ENCODE peak calls at places on chromosomes 5 and 9, in eight cellular contexts. E is lung; D is occipital lobe; Y is ELF-1; J is left ventricle myocardium superior; A is stimulated activated naive CD8-positive, alpha-beta T cell treated with anti-CD3 and anti-CD28 coated beads, Interleukin-15, Interleukin-2, amounts not matched to agents 100 U/mL and 50 U/mL, for 24 hours; L is endothelial cell of umbilical vein; T is NCI-H1092. B is an unnamed sample.
A peak's percentile ranks its signal among the peaks of the same experiment; 100 is the strongest.

GRCh38 chr5:154487541-154487940 is 9.5 kb upstream of the HAND1 start:
- DNase-seq in E (no peak), D (no peak), Y (no peak), J (no peak), A (peak; percentile 56), L (no peak), T (no peak), B (no peak)

GRCh38 chr5:76672242-76672641 is 43.7 kb upstream of the F2R start:
- DNase-seq in E (no peak), D (no peak), Y (no peak), J (no peak), A (no peak), L (no peak), T (no peak), B (no peak)

GRCh38 chr5:31942546-31942945 is 231.6 kb downstream of the GOLPH3 start:
- DNase-seq in E (no peak), D (no peak), Y (no peak), J (no peak), A (no peak), L (no peak), T (no peak), B (no peak)

GRCh38 chr9:127138444-127138843 is 16.0 kb upstream of the ANGPTL2 start:
- DNase-seq in E (no peak), D (no peak), Y (no peak), J (no peak), A (no peak), L (no peak), T (no peak), B (no peak)

GRCh38 chr5:129271309-129271708 is 176.8 kb downstream of the ISOC1 start:
- DNase-seq in E (no peak), D (no peak), Y (peak; percentile 66), J (no peak), A (no peak), L (peak; percentile 2), T (no peak), B (no peak)

GRCh38 chr5:96146675-96147074 is 185.0 kb upstream of the ELL2 start:
- DNase-seq in E (no peak), D (no peak), Y (no peak), J (no peak), A (no peak), L (peak; percentile 6), T (no peak), B (no peak)

GRCh38 chr9:78714591-78714990 is 417.7 kb downstream of the PSAT1 start:
- DNase-seq in E (no peak), D (no peak), Y (no peak), J (no peak), A (no peak), L (no peak), T (no peak), B (no peak)

GRCh38 chr9:104903609-104904008 is 24.3 kb downstream of the ABCA1 start:
- DNase-seq in E (no peak), D (no peak), Y (peak; percentile 37), J (no peak), A (no peak), L (no peak), T (no peak), B (no peak)

GRCh38 chr5:58261605-58262004 is 198.3 kb downstream of the PLK2 start:
- DNase-seq in E (no peak), D (no peak), Y (no peak), J (no peak), A (no peak), L (no peak), T (no peak), B (no peak)

GRCh38 chr5:161498531-161498930 is 48.0 kb downstream of the GABRB2 start:
- DNase-seq in E (no peak), D (no peak), Y (no peak), J (no peak), A (no peak), L (no peak), T (no peak), B (no peak)

GRCh38 chr9:4620881-4621555 is 41.1 kb upstream of the PLPP6 start:
- DNase-seq in E (no peak), D (no peak), Y (peak; percentile 49), J (no peak), A (no peak), L (peak; percentile 26), T (no peak), B (no peak)

GRCh38 chr5:163401271-163401670 is 36.1 kb upstream of the CCNG1 start:
- DNase-seq in E (no peak), D (no peak), Y (no peak), J (no peak), A (no peak), L (no peak), T (no peak), B (no peak)

GRCh38 chr5:115542076-115542475 is 2.5 kb downstream of the FEM1C start:
- DNase-seq in E (no peak), D (no peak), Y (no peak), J (no peak), A (no peak), L (peak; percentile 51), T (no peak), B (no peak)

GRCh38 chr5:109399092-109399759 is 10.5 kb downstream of the PJA2 start:
- DNase-seq in E (no peak), D (no peak), Y (no peak), J (no peak), A (no peak), L (no peak), T (no peak), B (no peak)

GRCh38 chr5:74251106-74252032 is 389.2 kb downstream of the ENC1 start:
- DNase-seq in E (no peak), D (peak; percentile 45), Y (peak; percentile 75), J (no peak), A (no peak), L (peak; percentile 89), T (no peak), B (no peak)

GRCh38 chr5:127029513-127030258 is 672 bp downstream of the MARCHF3 start:
- DNase-seq in E (peak; percentile 68), D (no peak), Y (peak; percentile 79), J (peak; percentile 56), A (peak; percentile 58), L (peak; percentile 85), T (peak; percentile 36), B (peak; percentile 78)

GRCh38 chr9:4787876-4788275 is 4.9 kb upstream of the RCL1 start:
- DNase-seq in E (no peak), D (no peak), Y (no peak), J (no peak), A (no peak), L (no peak), T (no peak), B (no peak)

GRCh38 chr5:73171495-73171894 is 1.5 kb upstream of the TMEM174 start:
- DNase-seq in E (no peak), D (no peak), Y (no peak), J (no peak), A (no peak), L (no peak), T (no peak), B (no peak)

GRCh38 chr9:124297553-124297905 is 39.8 kb downstream of the NEK6 start:
- DNase-seq in E (peak; percentile 79), D (peak; percentile 29), Y (peak; percentile 96), J (peak; percentile 91), A (no peak), L (peak; percentile 95), T (no peak), B (peak; percentile 87)

GRCh38 chr5:149166128-149166527 is 24.8 kb downstream of the ABLIM3 start:
- DNase-seq in E (no peak), D (no peak), Y (no peak), J (peak; percentile 28), A (no peak), L (no peak), T (no peak), B (no peak)

GRCh38 chr9:122086873-122087272 is 6.2 kb downstream of the TTLL11 start:
- DNase-seq in E (no peak), D (no peak), Y (no peak), J (no peak), A (no peak), L (no peak), T (no peak), B (no peak)

GRCh38 chr9:27184556-27185351 is 75.7 kb downstream of the TEK start:
- DNase-seq in E (no peak), D (no peak), Y (no peak), J (no peak), A (no peak), L (peak; percentile 92), T (no peak), B (no peak)

GRCh38 chr9:125906144-125906543 is 159.0 kb downstream of the PBX3 start:
- DNase-seq in E (no peak), D (no peak), Y (no peak), J (no peak), A (no peak), L (no peak), T (no peak), B (no peak)

GRCh38 chr5:142611154-142611553 is 74.7 kb downstream of the FGF1 start:
- DNase-seq in E (peak; percentile 75), D (peak; percentile 42), Y (peak; percentile 80), J (peak; percentile 80), A (peak; percentile 75), L (peak; percentile 74), T (peak; percentile 48), B (no peak)

GRCh38 chr5:181120761-181121160 is 10.2 kb downstream of the OR2V1 start:
- DNase-seq in E (no peak), D (no peak), Y (no peak), J (no peak), A (no peak), L (no peak), T (no peak), B (no peak)

GRCh38 chr5:52987711-52988329 is 1.3 kb upstream of the ITGA2 start:
- DNase-seq in E (peak; percentile 39), D (no peak), Y (peak; percentile 6), J (no peak), A (no peak), L (peak; percentile 83), T (no peak), B (no peak)

GRCh38 chr5:131289738-131290137 is 25.9 kb downstream of the CDC42SE2 start:
- DNase-seq in E (no peak), D (no peak), Y (no peak), J (no peak), A (no peak), L (no peak), T (no peak), B (no peak)

GRCh38 chr5:55102345-55102744 is at the start of gene GZMA:
- DNase-seq in E (no peak), D (no peak), Y (no peak), J (no peak), A (peak; percentile 33), L (no peak), T (no peak), B (no peak)

GRCh38 chr5:68187268-68188055 is 28.1 kb upstream of the PIK3R1 start:
- DNase-seq in E (no peak), D (peak; percentile 80), Y (peak; percentile 78), J (peak; percentile 63), A (no peak), L (peak; percentile 24), T (peak; percentile 49), B (peak; percentile 76)

GRCh38 chr5:98498028-98498427 is 275.4 kb upstream of the RGMB start:
- DNase-seq in E (no peak), D (no peak), Y (no peak), J (no peak), A (no peak), L (no peak), T (no peak), B (no peak)

GRCh38 chr5:14510880-14511279 is 70.7 kb upstream of the OTULINL start:
- DNase-seq in E (no peak), D (no peak), Y (no peak), J (no peak), A (no peak), L (no peak), T (no peak), B (no peak)

GRCh38 chr5:92471861-92472260 is 1088.7 kb upstream of the ARRDC3 start:
- DNase-seq in E (no peak), D (no peak), Y (no peak), J (no peak), A (no peak), L (no peak), T (no peak), B (no peak)

GRCh38 chr9:93025736-93026135 is 32.8 kb upstream of the SUSD3 start:
- DNase-seq in E (no peak), D (no peak), Y (peak; percentile 44), J (peak; percentile 22), A (no peak), L (no peak), T (no peak), B (no peak)

GRCh38 chr9:131627846-131628820 is 82.8 kb downstream of the PRRT1B start:
- DNase-seq in E (peak; percentile 67), D (no peak), Y (peak; percentile 41), J (peak; percentile 58), A (peak; percentile 49), L (no peak), T (no peak), B (peak; percentile 71)

B was measured in Right ventricle myocardium inferior.